ENCODE peak calls at places on chromosomes 7 and 10, in eight cellular contexts. P is brain microvascular endothelial cell; U is activated effector memory CD4-positive, alpha-beta T cell treated with anti-CD3 and anti-CD28 coated beads, Interleukin-2, amount 50 U/mL, for 16 hours; T is NCI-H1694; J is NCI-H1436; Y is hepatocyte; I is G401; X is HFF-Myc. R is an unnamed sample.

GRCh38 chr10:31320179-31320597 is 1.2 kb downstream of the ZEB1 start:
- DNase-seq in U (peak; percentile 83), X (no peak), I (peak; percentile 44), Y (peak; percentile 35), T (no peak), P (no peak), J (peak; percentile 26), R (peak; percentile 24)

GRCh38 chr7:17472939-17473338 is 174.5 kb downstream of the AHR start:
- DNase-seq in Y (no peak), J (no peak), P (no peak), X (no peak), U (no peak), I (no peak), T (no peak), R (no peak)

GRCh38 chr10:70561051-70561450 is 41.5 kb downstream of the PRF1 start:
- DNase-seq in U (no peak), T (peak; percentile 13), I (no peak), J (no peak), P (no peak), X (no peak), Y (no peak), R (no peak)

GRCh38 chr10:117596666-117597065 is 54.1 kb downstream of the EMX2 start:
- DNase-seq in T (no peak), U (no peak), P (no peak), I (no peak), X (no peak), Y (peak; percentile 51), J (no peak), R (no peak)

GRCh38 chr10:92778091-92778490 is 70.2 kb upstream of the EXOC6 start:
- DNase-seq in T (no peak), P (no peak), Y (no peak), X (no peak), J (no peak), U (no peak), I (no peak), R (no peak)

GRCh38 chr10:129951251-129951808 is 12.7 kb downstream of the EBF3 start:
- DNase-seq in J (peak; percentile 31), I (no peak), X (no peak), Y (no peak), U (peak; percentile 47), P (no peak), T (no peak), R (no peak)

GRCh38 chr10:28711776-28712175 is 34.5 kb downstream of the BAMBI start:
- DNase-seq in T (no peak), P (no peak), I (no peak), X (no peak), Y (no peak), U (no peak), J (no peak), R (no peak)

GRCh38 chr7:38052786-38053185 is 125.3 kb upstream of the STARD3NL start:
- DNase-seq in P (no peak), I (peak; percentile 14), X (no peak), Y (no peak), T (no peak), U (no peak), J (no peak), R (no peak)

GRCh38 chr10:88991161-88991899 is 732 bp downstream of the FAS start:
- DNase-seq in J (no peak), P (peak; percentile 66), Y (peak; percentile 64), I (peak; percentile 38), T (no peak), U (peak; percentile 91), X (no peak), R (peak; percentile 45)

GRCh38 chr10:70193391-70193844 is 23.1 kb upstream of the SAR1A start:
- DNase-seq in Y (peak; percentile 40), X (no peak), I (no peak), J (no peak), P (no peak), U (no peak), T (no peak), R (no peak)

GRCh38 chr10:26870766-26871165 is 10.0 kb upstream of the ABI1 start:
- DNase-seq in U (no peak), P (no peak), J (no peak), X (no peak), I (no peak), T (no peak), Y (no peak), R (no peak)

GRCh38 chr10:13820119-13820518 is 233.4 kb downstream of the PRPF18 start:
- DNase-seq in I (no peak), T (no peak), U (no peak), J (no peak), Y (no peak), P (no peak), X (no peak), R (no peak)

R was measured in hepatic stellate cell.